ENCODE peak calls at places on chromosome 20, in six cellular contexts. Q is PC-9, L is HCT116, F is GM23338, H is HepG2, N is fibroblast of lung. P is an unnamed sample.

GRCh38 chr20:48056218-48056617 is 270.9 kb upstream of the SULF2 start:
- DNase-seq in Q (no peak), N (no peak), F (no peak), L (no peak), H (no peak), P (no peak)

GRCh38 chr20:32439132-32439829 is 81.2 kb downstream of the ASXL1 start:
- DNase-seq in Q (no peak), N (peak; percentile 77), H (no peak), F (no peak), L (no peak), P (no peak)

GRCh38 chr20:14989891-14990290 is 652.5 kb upstream of the FLRT3 start:
- DNase-seq in L (no peak), F (no peak), N (no peak), Q (no peak), H (no peak), P (no peak)

GRCh38 chr20:17364681-17365080 is 137.8 kb downstream of the PCSK2 start:
- DNase-seq in Q (no peak), N (no peak), L (no peak), F (no peak), H (no peak), P (no peak)

GRCh38 chr20:5612476-5613291 is 137.5 kb upstream of the SHLD1 start:
- DNase-seq in N (peak; percentile 78), Q (no peak), F (no peak), H (no peak), L (no peak), P (no peak)

GRCh38 chr20:17910828-17911294 is 57.7 kb downstream of the SNX5 start:
- DNase-seq in Q (no peak), N (peak; percentile 93), F (peak; percentile 30), L (no peak), H (no peak), P (no peak)

GRCh38 chr20:4216142-4216735 is 200.9 kb upstream of the RNF24 start:
- DNase-seq in L (no peak), Q (no peak), F (no peak), N (peak; percentile 92), H (no peak), P (no peak)

GRCh38 chr20:61589055-61589385 is 337.0 kb downstream of the CDH4 start:
- DNase-seq in H (no peak), F (no peak), L (no peak), Q (no peak), N (peak; percentile 94), P (no peak)

GRCh38 chr20:37994512-37994911 is 38.7 kb downstream of the TTI1 start:
- DNase-seq in Q (peak; percentile 48), N (peak; percentile 89), F (no peak), H (peak; percentile 43), L (no peak), P (no peak)

DNA sequence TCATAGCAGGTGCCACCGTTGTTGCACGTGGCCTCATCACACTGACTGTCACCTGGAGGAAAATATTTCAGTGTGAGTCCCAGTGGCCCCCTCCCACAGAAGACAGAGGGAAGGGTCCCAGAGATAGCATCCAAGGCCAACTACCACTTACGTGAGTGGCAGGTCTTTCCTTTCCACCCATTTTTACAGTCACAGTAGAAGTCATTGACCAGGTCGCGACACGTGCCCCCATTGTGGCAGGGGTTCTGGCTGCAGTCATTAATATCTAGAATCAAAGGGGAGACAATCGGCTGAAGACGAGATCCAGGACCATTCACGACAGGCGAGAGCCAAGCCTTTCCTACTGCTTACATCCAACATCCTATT is 28.6 kb downstream of the JAG1 start:
- DNase-seq in L (no peak), N (no peak), Q (no peak), F (no peak), H (no peak), P (no peak)
- H3K79me2 ChIP-seq in L (no peaks in the 10 kb centered on the region), N (no peaks in the 10 kb centered on the region), Q (no peaks in the 10 kb centered on the region), F (no peaks in the 10 kb centered on the region), H (no peaks in the 10 kb centered on the region), P (no peaks in the 10 kb centered on the region)

DNA sequence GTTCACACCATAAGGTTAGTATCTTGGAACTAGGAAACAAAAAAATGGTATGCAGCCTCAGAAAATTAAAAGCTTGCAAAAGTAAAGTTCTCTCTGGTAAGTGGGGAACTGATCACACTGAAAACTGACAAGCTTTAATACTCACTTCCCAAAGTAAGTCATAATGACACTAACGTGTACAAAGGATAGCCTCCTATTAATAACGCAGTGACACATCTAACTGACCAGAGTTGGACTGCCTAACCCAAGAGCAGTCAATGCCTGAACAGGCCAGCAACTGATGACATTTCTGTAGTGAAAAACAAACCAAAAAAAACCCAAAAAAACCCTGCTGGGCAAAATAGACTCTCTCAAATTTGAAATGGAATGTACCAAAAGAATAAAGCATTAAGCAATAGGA is 30.7 kb downstream of the CHD6 start:
- DNase-seq in Q (no peak), N (peak; percentile 35), H (no peak), F (no peak), L (no peak), P (no peak)
- H3K79me2 ChIP-seq in Q (peaks cover 66% of the 10 kb centered on the region), N (peaks cover 2% of the 10 kb centered on the region), H (peaks cover 78% of the 10 kb centered on the region), F (peaks cover 100% of the 10 kb centered on the region), L (peaks cover 23% of the 10 kb centered on the region), P (peaks cover 24% of the 10 kb centered on the region)

GRCh38 chr20:1895674-1896496 is 678 bp downstream of the SIRPA start:
- DNase-seq in H (no peak), Q (no peak), N (no peak), L (no peak), F (peak; percentile 57), P (peak; percentile 43)

GRCh38 chr20:1896859-1897258 is 1.7 kb downstream of the SIRPA start:
- DNase-seq in H (no peak), F (no peak), L (no peak), Q (no peak), N (no peak), P (no peak)

GRCh38 chr20:1897965-1898464 is 2.8 kb downstream of the SIRPA start:
- DNase-seq in L (no peak), N (no peak), H (no peak), F (no peak), Q (no peak), P (no peak)

GRCh38 chr20:1898496-1899168 is 3.4 kb downstream of the SIRPA start:
- DNase-seq in H (no peak), N (no peak), Q (no peak), F (no peak), L (no peak), P (no peak)

GRCh38 chr20:1897486-1897885 is 2.3 kb downstream of the SIRPA start:
- DNase-seq in Q (no peak), H (no peak), L (no peak), F (no peak), N (no peak), P (no peak)
- H3K79me2 ChIP-seq in Q (peaks cover 10% of the 10 kb centered on the region), H (peaks cover 8% of the 10 kb centered on the region), L (peaks cover 29% of the 10 kb centered on the region), F (no peaks in the 10 kb centered on the region), N (peaks cover 60% of the 10 kb centered on the region), P (no peaks in the 10 kb centered on the region)

GRCh38 chr20:1330075-1330830 is 1.3 kb upstream of the SDCBP2 start:
- DNase-seq in H (no peak), F (no peak), L (no peak), N (no peak), Q (no peak), P (no peak)

GRCh38 chr20:1332749-1333300 is 3.9 kb upstream of the SDCBP2 start:
- DNase-seq in H (no peak), N (no peak), F (no peak), L (no peak), Q (no peak), P (no peak)

GRCh38 chr20:1331801-1332453 is 3.0 kb upstream of the SDCBP2 start:
- DNase-seq in Q (no peak), F (no peak), N (no peak), H (no peak), L (no peak), P (no peak)

GRCh38 chr20:1328680-1329330 is at the start of gene SDCBP2:
- DNase-seq in F (no peak), L (peak; percentile 23), Q (peak; percentile 93), N (no peak), H (no peak), P (peak; percentile 18)

DNA sequence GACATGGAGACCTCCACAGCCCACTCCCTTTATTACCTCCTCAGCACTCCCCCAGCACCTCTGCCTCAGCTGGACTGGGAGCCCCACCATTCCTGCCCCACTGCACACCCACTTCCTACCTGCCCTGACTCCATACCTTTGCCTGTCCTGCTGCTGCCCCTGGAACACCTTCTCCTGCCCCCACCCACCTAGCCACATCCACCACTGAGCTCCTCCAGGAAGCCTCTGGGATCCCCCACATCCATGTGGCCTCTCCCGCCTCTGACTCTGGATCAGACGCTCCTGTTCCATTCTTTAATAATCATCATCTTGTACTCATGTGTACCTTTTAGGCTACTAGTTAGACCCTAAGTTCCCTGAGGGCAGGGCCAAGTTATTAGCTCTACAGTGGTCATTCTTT is 2.2 kb upstream of the SDCBP2 start:
- DNase-seq in Q (no peak), L (no peak), H (no peak), F (no peak), N (no peak), P (peak; percentile 18)
- H3K79me2 ChIP-seq in Q (peaks cover 61% of the 10 kb centered on the region), L (peaks cover 80% of the 10 kb centered on the region), H (peaks cover 41% of the 10 kb centered on the region), F (peaks cover 34% of the 10 kb centered on the region), N (peaks cover 33% of the 10 kb centered on the region), P (peaks cover 3% of the 10 kb centered on the region)

GRCh38 chr20:49669601-49670189 is 44.0 kb downstream of the B4GALT5 start:
- DNase-seq in Q (no peak), N (no peak), L (no peak), F (no peak), H (no peak), P (no peak)
- H3K79me2 ChIP-seq in Q (peaks cover 98% of the 10 kb centered on the region), N (peaks cover 16% of the 10 kb centered on the region), L (peaks cover 97% of the 10 kb centered on the region), F (peaks cover 99% of the 10 kb centered on the region), H (peaks cover 91% of the 10 kb centered on the region), P (peaks cover 56% of the 10 kb centered on the region)

GRCh38 chr20:62644802-62645496 is 2.6 kb downstream of the SLCO4A1 start:
- DNase-seq in F (no peak), Q (peak; percentile 61), N (no peak), L (no peak), H (no peak), P (no peak)
- H3K79me2 ChIP-seq in F (peaks cover 67% of the 10 kb centered on the region), Q (peaks cover 85% of the 10 kb centered on the region), N (no peaks in the 10 kb centered on the region), L (peaks cover 77% of the 10 kb centered on the region), H (peaks cover 67% of the 10 kb centered on the region), P (peaks cover 3% of the 10 kb centered on the region)

DNA sequence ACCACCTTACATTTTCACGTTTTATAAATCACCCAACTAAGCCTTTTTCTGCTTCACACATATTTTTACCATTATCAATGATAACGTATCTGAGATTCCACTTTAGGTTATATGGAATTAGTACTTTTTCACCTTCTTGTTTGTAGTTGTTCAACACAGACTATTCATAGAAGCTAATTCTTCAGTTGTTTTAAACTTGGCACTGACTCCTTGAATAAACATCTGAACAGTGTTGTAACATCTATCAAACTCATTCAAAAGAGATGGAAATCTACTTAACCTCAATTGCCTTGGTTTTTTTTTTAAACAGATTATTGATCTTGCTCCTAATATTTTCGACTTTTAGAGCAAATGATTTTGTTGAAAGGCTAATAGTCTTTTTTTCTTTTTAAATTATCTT is 34.2 kb downstream of the PTPRA start:
- DNase-seq in F (no peak), H (no peak), N (peak; percentile 17), Q (no peak), L (no peak), P (no peak)
- H3K79me2 ChIP-seq in F (peaks cover 46% of the 10 kb centered on the region), H (peaks cover 20% of the 10 kb centered on the region), N (peaks cover 3% of the 10 kb centered on the region), Q (peaks cover 14% of the 10 kb centered on the region), L (peaks cover 58% of the 10 kb centered on the region), P (peaks cover 2% of the 10 kb centered on the region)

GRCh38 chr20:36848677-36849076 is 27.3 kb upstream of the TLDC2 start:
- DNase-seq in F (no peak), H (no peak), N (no peak), Q (no peak), L (no peak), P (no peak)
- H3K79me2 ChIP-seq in F (peaks cover 24% of the 10 kb centered on the region), H (peaks cover 7% of the 10 kb centered on the region), N (peaks cover 74% of the 10 kb centered on the region), Q (no peaks in the 10 kb centered on the region), L (peaks cover 25% of the 10 kb centered on the region), P (no peaks in the 10 kb centered on the region)

P was measured in H9.